ENCODE peak calls at places on chromosomes 16 and 17, in eight cellular contexts. X is SHP77, R is cardiac septum, D is caudate nucleus, W is IMR-90, J is T-helper 17 cell, K is neural crest cell, A is NCI-H1105. U is an unnamed sample.

GRCh38 chr16:69564845-69565610 is 738 bp upstream of the NFAT5 start:
- DNase-seq in W (no peak), A (no peak), J (no peak), R (no peak), X (peak; percentile 42), D (no peak), K (no peak), U (no peak)

GRCh38 chr17:372157-373152 is 19.8 kb upstream of the RPH3AL start:
- DNase-seq in J (no peak), K (no peak), R (no peak), W (peak; percentile 10), X (no peak), A (no peak), D (no peak), U (peak; percentile 16)

GRCh38 chr17:32558997-32559650 is 72.3 kb downstream of the CDK5R1 start:
- DNase-seq in X (no peak), W (no peak), A (peak; percentile 8), K (no peak), J (no peak), R (no peak), D (no peak), U (no peak)

GRCh38 chr16:70688266-70688742 is 2.5 kb upstream of the MTSS2 start:
- DNase-seq in A (no peak), R (no peak), D (peak; percentile 60), J (no peak), W (peak; percentile 59), X (peak; percentile 56), K (no peak), U (no peak)

GRCh38 chr17:81371910-81372760 is 23.1 kb upstream of the BAHCC1 start:
- DNase-seq in J (no peak), W (peak; percentile 48), A (no peak), D (no peak), K (no peak), X (peak; percentile 20), R (no peak), U (peak; percentile 78)

GRCh38 chr17:33463887-33464286 is 170.8 kb upstream of the ASIC2 start:
- DNase-seq in K (no peak), R (no peak), J (no peak), A (no peak), W (no peak), X (no peak), D (no peak), U (no peak)

GRCh38 chr17:9839433-9839832 is 13.7 kb downstream of the GLP2R start:
- DNase-seq in D (no peak), W (peak; percentile 26), R (no peak), X (no peak), K (no peak), A (no peak), J (no peak), U (no peak)

GRCh38 chr16:74936902-74937560 is 47.9 kb downstream of the WDR59 start:
- DNase-seq in W (peak; percentile 95), R (no peak), X (no peak), K (no peak), J (no peak), D (no peak), A (no peak), U (no peak)

GRCh38 chr17:28552201-28552999 is at the start of gene UNC119:
- DNase-seq in R (peak; percentile 93), A (peak; percentile 70), D (no peak), J (peak; percentile 85), K (peak; percentile 65), W (peak; percentile 46), X (peak; percentile 76), U (no peak)

GRCh38 chr17:51298508-51299371 is 38.4 kb downstream of the UTP18 start:
- DNase-seq in J (no peak), W (peak; percentile 54), K (peak; percentile 14), D (no peak), A (peak; percentile 11), X (peak; percentile 21), R (no peak), U (no peak)

GRCh38 chr17:73325527-73325842 is 13.7 kb upstream of the CDC42EP4 start:
- DNase-seq in K (no peak), J (no peak), X (no peak), A (no peak), D (no peak), R (no peak), W (peak; percentile 63), U (no peak)

GRCh38 chr16:4297480-4297879 is 18.4 kb upstream of the GLIS2 start:
- DNase-seq in J (no peak), A (no peak), R (no peak), K (no peak), W (no peak), X (no peak), D (no peak), U (no peak)

GRCh38 chr17:30380106-30380420 is 1.3 kb downstream of the CPD start:
- DNase-seq in A (no peak), W (peak; percentile 43), D (no peak), R (no peak), K (no peak), J (no peak), X (no peak), U (no peak)

GRCh38 chr16:26830716-26831115 is 236.0 kb upstream of the C16orf82 start:
- DNase-seq in W (no peak), R (no peak), K (no peak), D (no peak), X (peak; percentile 53), J (no peak), A (no peak), U (no peak)

GRCh38 chr16:82755570-82756282 is 129.0 kb downstream of the CDH13 start:
- DNase-seq in D (no peak), J (no peak), W (no peak), K (no peak), A (no peak), X (no peak), R (no peak), U (no peak)

GRCh38 chr17:21814776-21815175 is 122.5 kb downstream of the KCNJ18 start:
- DNase-seq in D (no peak), X (no peak), J (no peak), R (no peak), A (no peak), W (no peak), K (no peak), U (no peak)

GRCh38 chr16:825298-826061 is 24.9 kb upstream of the GNG13 start:
- DNase-seq in R (no peak), J (no peak), X (no peak), A (no peak), W (no peak), D (peak; percentile 8), K (no peak), U (no peak)

GRCh38 chr17:20562587-20562986 is 16.9 kb upstream of the CDRT15L2 start:
- DNase-seq in J (no peak), A (no peak), K (no peak), W (no peak), X (no peak), D (no peak), R (no peak), U (no peak)

GRCh38 chr17:70053241-70054234 is 21.5 kb upstream of the KCNJ16 start:
- DNase-seq in J (no peak), W (peak; percentile 36), D (no peak), K (no peak), A (no peak), X (peak; percentile 13), R (no peak), U (no peak)

GRCh38 chr16:80166082-80166481 is 374.7 kb upstream of the DYNLRB2 start:
- DNase-seq in K (no peak), R (no peak), X (no peak), D (no peak), A (no peak), J (no peak), W (no peak), U (no peak)

GRCh38 chr17:79874329-79874981 is 35.2 kb upstream of the CBX4 start:
- DNase-seq in R (no peak), W (peak; percentile 24), J (no peak), D (no peak), X (peak; percentile 46), K (peak; percentile 25), A (peak; percentile 23), U (no peak)

GRCh38 chr17:8800656-8801055 is 1.5 kb upstream of the MFSD6L start:
- DNase-seq in A (no peak), R (no peak), D (no peak), J (no peak), X (no peak), K (no peak), W (no peak), U (no peak)

GRCh38 chr17:62802531-62803205 is 5.4 kb downstream of the MARCHF10 start:
- DNase-seq in K (no peak), W (no peak), X (peak; percentile 84), J (no peak), R (no peak), D (no peak), A (no peak), U (no peak)

GRCh38 chr17:28982191-28982793 is 23.5 kb downstream of the SEZ6 start:
- DNase-seq in A (no peak), W (peak; percentile 24), D (no peak), R (no peak), J (no peak), K (no peak), X (no peak), U (no peak)

GRCh38 chr17:68382582-68383085 is 74.7 kb downstream of the WIPI1 start:
- DNase-seq in R (no peak), X (no peak), K (no peak), J (no peak), W (no peak), D (no peak), A (no peak), U (no peak)

U was measured in RWPE2.